ENCODE peak calls at places on chromosomes 3 and 15, in nine cellular contexts. Q is keratinocyte; X is AG10803; A is pancreas; S is adrenal gland; H is gastrocnemius medialis; E is kidney; P is AG04449; L is CD4-positive, alpha-beta memory T cell. U is an unnamed sample.
A peak's percentile ranks its signal among the peaks of the same experiment; 100 is the strongest.

GRCh38 chr15:93520206-93520605 is 431.2 kb upstream of the RGMA start:
- DNase-seq in H (peak; percentile 95), X (no peak), L (no peak), E (no peak), A (no peak), P (no peak), S (no peak), Q (no peak), U (no peak)

GRCh38 chr15:59251001-59251845 is 44.6 kb downstream of the LDHAL6B start:
- DNase-seq in X (no peak), L (no peak), S (no peak), A (no peak), P (no peak), Q (no peak), H (no peak), E (no peak), U (no peak)

GRCh38 chr3:13451301-13451673 is 28.8 kb upstream of the HDAC11 start:
- DNase-seq in E (no peak), Q (no peak), P (no peak), L (no peak), A (no peak), X (no peak), H (peak; percentile 26), S (no peak), U (no peak)

GRCh38 chr3:71389911-71390573 is 193.5 kb downstream of the FOXP1 start:
- DNase-seq in A (peak; percentile 71), L (peak; percentile 12), X (peak; percentile 44), P (no peak), E (no peak), H (peak; percentile 26), Q (no peak), S (peak; percentile 49), U (no peak)

GRCh38 chr3:172317984-172318383 is 130.3 kb downstream of the GHSR start:
- DNase-seq in L (no peak), X (peak; percentile 98), H (peak; percentile 41), Q (peak; percentile 13), S (peak; percentile 35), A (no peak), E (peak; percentile 79), P (peak; percentile 77), U (peak; percentile 86)

GRCh38 chr15:43204016-43204901 is 16.6 kb downstream of the EPB42 start:
- DNase-seq in P (no peak), S (peak; percentile 83), E (no peak), A (no peak), Q (no peak), X (peak; percentile 54), L (peak; percentile 30), H (peak; percentile 34), U (peak; percentile 62)

GRCh38 chr3:80232760-80233159 is 465.0 kb upstream of the ROBO1 start:
- DNase-seq in P (no peak), H (no peak), E (no peak), X (peak; percentile 28), L (no peak), Q (peak; percentile 19), S (peak; percentile 49), A (no peak), U (no peak)

GRCh38 chr3:32398531-32398930 is 6.9 kb downstream of the CMTM7 start:
- DNase-seq in L (no peak), P (no peak), Q (no peak), X (no peak), H (no peak), A (no peak), E (no peak), S (peak; percentile 41), U (no peak)

GRCh38 chr15:66899555-66900350 is 165.6 kb upstream of the SMAD3 start:
- DNase-seq in E (no peak), H (no peak), P (no peak), X (peak; percentile 69), A (no peak), Q (no peak), S (no peak), L (no peak), U (peak; percentile 66)

GRCh38 chr15:83837946-83838571 is 184.1 kb downstream of the ADAMTSL3 start:
- DNase-seq in L (no peak), S (peak; percentile 60), H (no peak), X (no peak), E (no peak), Q (no peak), P (no peak), A (peak; percentile 78), U (peak; percentile 57)

GRCh38 chr3:125271127-125271526 is 58.6 kb upstream of the SLC12A8 start:
- DNase-seq in E (no peak), L (no peak), A (no peak), P (no peak), Q (no peak), X (no peak), S (no peak), H (no peak), U (no peak)

GRCh38 chr3:10972359-10972758 is 20.2 kb upstream of the SLC6A1 start:
- DNase-seq in Q (no peak), L (no peak), H (no peak), P (no peak), X (no peak), S (no peak), A (no peak), E (peak; percentile 28), U (no peak)

GRCh38 chr15:45891766-45892165 is 256.9 kb downstream of the SQOR start:
- DNase-seq in X (peak; percentile 69), Q (no peak), A (no peak), S (no peak), P (no peak), L (no peak), E (no peak), H (peak; percentile 35), U (no peak)

GRCh38 chr3:188268336-188268735 is 114.4 kb downstream of the LPP start:
- DNase-seq in A (no peak), Q (no peak), H (no peak), X (no peak), P (no peak), E (no peak), L (no peak), S (no peak), U (no peak)

GRCh38 chr3:188264231-188265213 is 110.6 kb downstream of the LPP start:
- DNase-seq in X (peak; percentile 68), E (no peak), Q (no peak), S (no peak), A (no peak), L (no peak), H (peak; percentile 79), P (no peak), U (no peak)

GRCh38 chr3:188267790-188268333 is 113.9 kb downstream of the LPP start:
- DNase-seq in Q (no peak), X (no peak), E (no peak), S (no peak), L (no peak), A (no peak), H (no peak), P (no peak), U (no peak)

GRCh38 chr3:188269040-188269439 is 115.1 kb downstream of the LPP start:
- DNase-seq in L (no peak), E (no peak), S (no peak), X (no peak), Q (no peak), H (no peak), P (no peak), A (no peak), U (no peak)

GRCh38 chr3:188266581-188267274 is 112.8 kb downstream of the LPP start:
- DNase-seq in X (peak; percentile 96), E (peak; percentile 76), H (peak; percentile 93), Q (no peak), S (no peak), P (peak; percentile 91), A (no peak), L (no peak), U (no peak)
- H3K4me3 ChIP-seq in X (peak overlapping the region; percentile 56), E (peak overlapping the region; percentile 4), H (peak overlapping the region; percentile 52), Q (no peak overlapping the region), S (no peak overlapping the region), P (peak overlapping the region; percentile 48), A (no peak overlapping the region), L (no peak overlapping the region), U (no peak overlapping the region)

GRCh38 chr3:111351334-111351733 is 190.7 kb upstream of the CD96 start:
- DNase-seq in A (no peak), P (no peak), E (no peak), L (no peak), H (no peak), Q (no peak), S (no peak), X (no peak), U (no peak)
- H3K4me3 ChIP-seq in A (no peak overlapping the region), P (no peak overlapping the region), E (no peak overlapping the region), L (no peak overlapping the region), H (no peak overlapping the region), Q (no peak overlapping the region), S (no peak overlapping the region), X (no peak overlapping the region), U (no peak overlapping the region)

GRCh38 chr15:90857883-90858443 is 10.4 kb upstream of the FURIN start:
- DNase-seq in Q (no peak), A (no peak), P (no peak), L (peak; percentile 40), X (no peak), H (no peak), S (no peak), E (no peak), U (no peak)

GRCh38 chr15:90862487-90862886 is 5.9 kb upstream of the FURIN start:
- DNase-seq in S (no peak), L (no peak), P (no peak), Q (no peak), E (no peak), A (no peak), H (no peak), X (no peak), U (no peak)

GRCh38 chr15:90859234-90860131 is 8.9 kb upstream of the FURIN start:
- DNase-seq in X (no peak), H (no peak), S (no peak), Q (no peak), P (no peak), L (no peak), E (no peak), A (no peak), U (no peak)

GRCh38 chr15:90860942-90861675 is 7.3 kb upstream of the FURIN start:
- DNase-seq in P (no peak), Q (no peak), H (no peak), L (no peak), X (no peak), S (no peak), E (no peak), A (no peak), U (no peak)

GRCh38 chr15:90860450-90860849 is 7.9 kb upstream of the FURIN start:
- DNase-seq in P (no peak), A (no peak), H (no peak), E (no peak), L (no peak), X (no peak), S (no peak), Q (no peak), U (no peak)
- H3K4me3 ChIP-seq in P (no peak overlapping the region), A (no peak overlapping the region), H (no peak overlapping the region), E (no peak overlapping the region), L (no peak overlapping the region), X (no peak overlapping the region), S (no peak overlapping the region), Q (no peak overlapping the region), U (no peak overlapping the region)

GRCh38 chr3:29354894-29355293 is 74.0 kb downstream of the RBMS3 start:
- DNase-seq in X (no peak), L (no peak), E (no peak), Q (no peak), S (no peak), H (no peak), P (no peak), A (no peak), U (peak; percentile 11)

GRCh38 chr3:29353807-29354206 is 72.9 kb downstream of the RBMS3 start:
- DNase-seq in X (no peak), E (no peak), A (no peak), P (no peak), L (no peak), S (no peak), H (no peak), Q (no peak), U (no peak)

GRCh38 chr3:29356062-29356461 is 75.2 kb downstream of the RBMS3 start:
- DNase-seq in S (no peak), L (no peak), A (no peak), X (no peak), P (no peak), H (no peak), Q (no peak), E (no peak), U (no peak)
- H3K4me3 ChIP-seq in S (no peak overlapping the region), L (no peak overlapping the region), A (no peak overlapping the region), X (no peak overlapping the region), P (no peak overlapping the region), H (no peak overlapping the region), Q (no peak overlapping the region), E (no peak overlapping the region), U (no peak overlapping the region)